ENCODE peak calls at places on chromosome 3, in eight cellular contexts. S is HT1080; R is naive thymus-derived CD8-positive, alpha-beta T cell; I is stimulated activated CD4-positive, alpha-beta T cell treated with anti-CD3 and anti-CD28 coated beads, Interleukin-1b, Interleukin-23, amount 100 ng/mL, for 24 hours; X is CD8-positive, alpha-beta memory T cell; D is HT-29; W is AG08395; B is RWPE1. T is an unnamed sample.

GRCh38 chr3:102745881-102746280 is 311.1 kb downstream of the ZPLD1 start:
- DNase-seq in S (no peak), B (no peak), I (no peak), D (peak), X (no peak), W (peak), R (no peak), T (no peak)

GRCh38 chr3:72118593-72118992 is 333.6 kb upstream of the PROK2 start:
- DNase-seq in I (no peak), B (no peak), R (no peak), X (no peak), D (no peak), S (no peak), W (no peak), T (no peak)

GRCh38 chr3:139541156-139541897 is 1.8 kb upstream of the RBP1 start:
- DNase-seq in W (no peak), X (no peak), D (no peak), I (no peak), S (no peak), R (no peak), B (no peak), T (no peak)

GRCh38 chr3:184766555-184767261 is 45.3 kb upstream of the VPS8 start:
- DNase-seq in R (no peak), X (no peak), S (peak), I (no peak), B (peak), W (no peak), D (no peak), T (no peak)

GRCh38 chr3:194379651-194380050 is 10.1 kb upstream of the LRRC15 start:
- DNase-seq in B (no peak), X (no peak), W (no peak), S (no peak), D (no peak), R (no peak), I (no peak), T (no peak)

GRCh38 chr3:42014949-42015533 is 53.1 kb upstream of the ULK4 start:
- DNase-seq in D (no peak), W (peak), I (no peak), R (no peak), X (no peak), B (no peak), S (no peak), T (no peak)

GRCh38 chr3:59247402-59247841 is 197.6 kb upstream of the CFAP20DC start:
- DNase-seq in X (no peak), D (no peak), I (no peak), W (no peak), R (no peak), S (peak), B (no peak), T (no peak)

GRCh38 chr3:11631822-11632221 is 11.9 kb downstream of the VGLL4 start:
- DNase-seq in X (no peak), B (no peak), D (no peak), I (no peak), W (no peak), R (no peak), S (no peak), T (no peak)

GRCh38 chr3:177770821-177771220 is 573.5 kb upstream of the TBL1XR1 start:
- DNase-seq in R (no peak), I (no peak), B (peak), W (peak), D (no peak), S (peak), X (no peak), T (no peak)

GRCh38 chr3:34037263-34037662 is 238.8 kb downstream of the PDCD6IP start:
- DNase-seq in B (no peak), W (no peak), S (no peak), R (no peak), D (no peak), X (no peak), I (no peak), T (no peak)

GRCh38 chr3:135419155-135419554 is 546.4 kb upstream of the PPP2R3A start:
- DNase-seq in W (no peak), X (no peak), B (no peak), S (no peak), I (no peak), D (no peak), R (no peak), T (no peak)

GRCh38 chr3:30977592-30977991 is 83.1 kb upstream of the GADL1 start:
- DNase-seq in X (no peak), S (no peak), I (no peak), B (no peak), R (no peak), D (no peak), W (no peak), T (no peak)

GRCh38 chr3:13282528-13282985 is 137.6 kb downstream of the NUP210 start:
- DNase-seq in I (no peak), D (no peak), B (no peak), R (no peak), X (no peak), S (no peak), W (no peak), T (no peak)

GRCh38 chr3:191329654-191330308 is 545 bp downstream of the UTS2B start:
- DNase-seq in R (no peak), S (peak), X (no peak), W (peak), B (peak), I (no peak), D (peak), T (no peak)

GRCh38 chr3:5187920-5188418 is 462 bp downstream of the EDEM1 start:
- DNase-seq in S (no peak), D (peak), B (peak), R (peak), I (no peak), X (peak), W (peak), T (peak)

GRCh38 chr3:185149591-185149990 is 3.3 kb downstream of the C3orf70 start:
- DNase-seq in R (no peak), B (no peak), W (no peak), I (no peak), X (no peak), D (no peak), S (no peak), T (no peak)

GRCh38 chr3:9397911-9398714 is 698 bp downstream of the SETD5 start:
- DNase-seq in I (no peak), W (no peak), D (peak), R (peak), X (peak), B (no peak), S (peak), T (no peak)

GRCh38 chr3:9695322-9695721 is 8.3 kb upstream of the CPNE9 start:
- DNase-seq in B (no peak), R (no peak), S (no peak), D (no peak), W (no peak), I (no peak), X (no peak), T (no peak)

GRCh38 chr3:30964612-30965011 is 70.2 kb upstream of the GADL1 start:
- DNase-seq in W (no peak), X (no peak), R (no peak), D (no peak), B (peak), S (no peak), I (no peak), T (no peak)

GRCh38 chr3:51083490-51083889 is 301.6 kb upstream of the MANF start:
- DNase-seq in R (no peak), S (no peak), W (no peak), B (no peak), X (no peak), I (no peak), D (no peak), T (no peak)

GRCh38 chr3:86695752-86696151 is 295.2 kb downstream of the VGLL3 start:
- DNase-seq in B (no peak), W (no peak), S (no peak), D (no peak), I (no peak), R (no peak), X (no peak), T (no peak)

T was measured in effector memory CD8-positive, alpha-beta T cell.